ENCODE peak calls at places on chromosomes 2 and 18, in six cellular contexts. One of them, this sample, is unnamed.

GRCh38 chr2:20052872-20053281 is 1.4 kb upstream of the LAPTM4A start:
- DNase-seq in adrenal gland: peak
- DNase-seq in WTC11: no peak
- DNase-seq in left ventricle myocardium inferior: peak
- DNase-seq in Peyer's patch: peak
- DNase-seq in fibroblast of lung: peak
- DNase-seq in this sample: no peak

GRCh38 chr2:240377366-240377765 is 58.1 kb upstream of the GPC1 start:
- DNase-seq in adrenal gland: no peak
- DNase-seq in Peyer's patch: no peak
- DNase-seq in WTC11: no peak
- DNase-seq in left ventricle myocardium inferior: no peak
- DNase-seq in fibroblast of lung: peak
- DNase-seq in this sample: no peak

GRCh38 chr2:165629776-165630175 is 160.3 kb downstream of the CSRNP3 start:
- DNase-seq in left ventricle myocardium inferior: no peak
- DNase-seq in fibroblast of lung: no peak
- DNase-seq in WTC11: no peak
- DNase-seq in adrenal gland: no peak
- DNase-seq in Peyer's patch: no peak
- DNase-seq in this sample: no peak

GRCh38 chr2:171523339-171523931 is 1.2 kb downstream of the CYBRD1 start:
- DNase-seq in adrenal gland: peak
- DNase-seq in Peyer's patch: peak
- DNase-seq in fibroblast of lung: peak
- DNase-seq in WTC11: peak
- DNase-seq in left ventricle myocardium inferior: peak
- DNase-seq in this sample: peak

GRCh38 chr2:24285484-24286152 is 74.7 kb downstream of the ITSN2 start:
- DNase-seq in left ventricle myocardium inferior: no peak
- DNase-seq in adrenal gland: no peak
- DNase-seq in Peyer's patch: no peak
- DNase-seq in fibroblast of lung: no peak
- DNase-seq in WTC11: no peak
- DNase-seq in this sample: no peak

GRCh38 chr2:149627402-149627801 is 39.8 kb upstream of the MMADHC start:
- DNase-seq in fibroblast of lung: no peak
- DNase-seq in left ventricle myocardium inferior: no peak
- DNase-seq in Peyer's patch: no peak
- DNase-seq in WTC11: no peak
- DNase-seq in adrenal gland: no peak
- DNase-seq in this sample: no peak

GRCh38 chr2:187294043-187294442 is 154.0 kb downstream of the CALCRL start:
- DNase-seq in left ventricle myocardium inferior: no peak
- DNase-seq in adrenal gland: no peak
- DNase-seq in Peyer's patch: no peak
- DNase-seq in WTC11: no peak
- DNase-seq in fibroblast of lung: no peak
- DNase-seq in this sample: no peak

GRCh38 chr18:13287372-13287771 is 68.8 kb downstream of the LDLRAD4 start:
- DNase-seq in fibroblast of lung: no peak
- DNase-seq in left ventricle myocardium inferior: no peak
- DNase-seq in Peyer's patch: peak
- DNase-seq in WTC11: no peak
- DNase-seq in adrenal gland: no peak
- DNase-seq in this sample: no peak

GRCh38 chr2:205775091-205775876 is 93.0 kb downstream of the NRP2 start:
- DNase-seq in WTC11: no peak
- DNase-seq in fibroblast of lung: peak
- DNase-seq in adrenal gland: no peak
- DNase-seq in left ventricle myocardium inferior: no peak
- DNase-seq in Peyer's patch: no peak
- DNase-seq in this sample: no peak

GRCh38 chr2:30310955-30311354 is 79.6 kb downstream of the LBH start:
- DNase-seq in fibroblast of lung: no peak
- DNase-seq in WTC11: no peak
- DNase-seq in Peyer's patch: peak
- DNase-seq in adrenal gland: no peak
- DNase-seq in left ventricle myocardium inferior: no peak
- DNase-seq in this sample: no peak

GRCh38 chr2:74772071-74772470 is 61.9 kb upstream of the HK2 start:
- DNase-seq in fibroblast of lung: peak
- DNase-seq in WTC11: no peak
- DNase-seq in adrenal gland: no peak
- DNase-seq in Peyer's patch: no peak
- DNase-seq in left ventricle myocardium inferior: no peak
- DNase-seq in this sample: no peak

GRCh38 chr18:3420919-3421279 is 29.1 kb upstream of the TGIF1 start:
- DNase-seq in Peyer's patch: no peak
- DNase-seq in adrenal gland: no peak
- DNase-seq in fibroblast of lung: no peak
- DNase-seq in WTC11: no peak
- DNase-seq in left ventricle myocardium inferior: no peak
- DNase-seq in this sample: no peak

GRCh38 chr18:44732604-44733003 is 51.9 kb downstream of the SETBP1 start:
- DNase-seq in Peyer's patch: no peak
- DNase-seq in left ventricle myocardium inferior: no peak
- DNase-seq in adrenal gland: no peak
- DNase-seq in fibroblast of lung: no peak
- DNase-seq in WTC11: no peak
- DNase-seq in this sample: no peak

GRCh38 chr2:127576433-127577207 is 41.1 kb downstream of the MYO7B start:
- DNase-seq in fibroblast of lung: peak
- DNase-seq in WTC11: no peak
- DNase-seq in Peyer's patch: peak
- DNase-seq in left ventricle myocardium inferior: peak
- DNase-seq in adrenal gland: peak
- DNase-seq in this sample: peak

GRCh38 chr2:160224060-160224459 is 24.0 kb upstream of the ITGB6 start:
- DNase-seq in adrenal gland: no peak
- DNase-seq in Peyer's patch: no peak
- DNase-seq in WTC11: no peak
- DNase-seq in fibroblast of lung: peak
- DNase-seq in left ventricle myocardium inferior: no peak
- DNase-seq in this sample: no peak

GRCh38 chr2:152166633-152167032 is 8.9 kb downstream of the STAM2 start:
- DNase-seq in Peyer's patch: no peak
- DNase-seq in WTC11: no peak
- DNase-seq in left ventricle myocardium inferior: no peak
- DNase-seq in fibroblast of lung: peak
- DNase-seq in adrenal gland: no peak
- DNase-seq in this sample: no peak

GRCh38 chr18:62682396-62682795 is 32.9 kb upstream of the PHLPP1 start:
- DNase-seq in fibroblast of lung: no peak
- DNase-seq in adrenal gland: no peak
- DNase-seq in Peyer's patch: no peak
- DNase-seq in WTC11: no peak
- DNase-seq in left ventricle myocardium inferior: no peak
- DNase-seq in this sample: no peak

GRCh38 chr2:97970300-97971060 is 25.3 kb downstream of the TMEM131 start:
- DNase-seq in Peyer's patch: no peak
- DNase-seq in WTC11: no peak
- DNase-seq in adrenal gland: no peak
- DNase-seq in fibroblast of lung: no peak
- DNase-seq in left ventricle myocardium inferior: no peak
- DNase-seq in this sample: no peak

GRCh38 chr2:166494140-166494544 is at the start of gene SCN7A:
- DNase-seq in WTC11: peak
- DNase-seq in left ventricle myocardium inferior: peak
- DNase-seq in Peyer's patch: peak
- DNase-seq in fibroblast of lung: peak
- DNase-seq in adrenal gland: peak
- DNase-seq in this sample: peak

GRCh38 chr2:195937173-195937572 is 131.5 kb downstream of the DNAH7 start:
- DNase-seq in WTC11: no peak
- DNase-seq in fibroblast of lung: no peak
- DNase-seq in left ventricle myocardium inferior: no peak
- DNase-seq in adrenal gland: no peak
- DNase-seq in Peyer's patch: no peak
- DNase-seq in this sample: no peak

GRCh38 chr2:127874378-127875271 is 11.1 kb downstream of the AMMECR1L start:
- DNase-seq in left ventricle myocardium inferior: no peak
- DNase-seq in fibroblast of lung: no peak
- DNase-seq in WTC11: no peak
- DNase-seq in Peyer's patch: no peak
- DNase-seq in adrenal gland: no peak
- DNase-seq in this sample: no peak

GRCh38 chr2:218992196-218992595 is 1.0 kb downstream of the CRYBA2 start:
- DNase-seq in adrenal gland: no peak
- DNase-seq in WTC11: no peak
- DNase-seq in fibroblast of lung: no peak
- DNase-seq in Peyer's patch: no peak
- DNase-seq in left ventricle myocardium inferior: no peak
- DNase-seq in this sample: no peak

GRCh38 chr2:55425449-55425848 is 5.8 kb upstream of the CCDC88A start:
- DNase-seq in left ventricle myocardium inferior: no peak
- DNase-seq in fibroblast of lung: peak
- DNase-seq in adrenal gland: no peak
- DNase-seq in Peyer's patch: no peak
- DNase-seq in WTC11: no peak
- DNase-seq in this sample: no peak

DNA sequence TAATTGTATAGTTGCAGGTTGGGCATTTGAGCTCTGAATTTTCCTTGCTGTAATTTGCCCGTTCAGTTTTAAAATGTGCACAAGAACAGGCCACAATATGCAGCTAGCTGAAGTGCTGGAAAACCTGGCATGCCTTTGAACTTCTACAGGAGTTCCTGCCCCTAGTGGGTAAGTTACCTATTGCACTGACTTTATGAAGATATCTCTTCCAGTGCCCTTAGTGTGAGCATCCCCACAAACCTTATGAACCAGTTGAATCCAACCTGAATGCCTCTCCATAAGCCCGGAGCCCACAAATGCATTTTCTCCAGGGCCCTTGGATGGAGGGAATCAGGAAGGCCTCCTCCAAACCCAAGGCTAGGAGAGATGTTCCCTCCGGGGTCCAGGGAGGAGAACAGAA is 106.8 kb downstream of the XRCC5 start:
- DNase-seq in WTC11: no peak
- DNase-seq in fibroblast of lung: peak
- DNase-seq in left ventricle myocardium inferior: no peak
- DNase-seq in Peyer's patch: no peak
- DNase-seq in adrenal gland: no peak
- DNase-seq in this sample: no peak
- TF ChIP-seq CTCF in WTC11: peak
- TF ChIP-seq CTCF in fibroblast of lung: peak
- TF ChIP-seq CTCF in left ventricle myocardium inferior: peak
- TF ChIP-seq CTCF in Peyer's patch: no peak
- TF ChIP-seq CTCF in adrenal gland: peak
- TF ChIP-seq CTCF in this sample: peak

GRCh38 chr2:217872319-217872718 is 130.5 kb downstream of the TNS1 start:
- DNase-seq in Peyer's patch: no peak
- DNase-seq in fibroblast of lung: no peak
- DNase-seq in adrenal gland: no peak
- DNase-seq in WTC11: no peak
- DNase-seq in left ventricle myocardium inferior: no peak
- DNase-seq in this sample: no peak
- TF ChIP-seq CTCF in Peyer's patch: no peak
- TF ChIP-seq CTCF in fibroblast of lung: no peak
- TF ChIP-seq CTCF in adrenal gland: peak
- TF ChIP-seq CTCF in WTC11: no peak
- TF ChIP-seq CTCF in left ventricle myocardium inferior: no peak
- TF ChIP-seq CTCF in this sample: peak

DNA sequence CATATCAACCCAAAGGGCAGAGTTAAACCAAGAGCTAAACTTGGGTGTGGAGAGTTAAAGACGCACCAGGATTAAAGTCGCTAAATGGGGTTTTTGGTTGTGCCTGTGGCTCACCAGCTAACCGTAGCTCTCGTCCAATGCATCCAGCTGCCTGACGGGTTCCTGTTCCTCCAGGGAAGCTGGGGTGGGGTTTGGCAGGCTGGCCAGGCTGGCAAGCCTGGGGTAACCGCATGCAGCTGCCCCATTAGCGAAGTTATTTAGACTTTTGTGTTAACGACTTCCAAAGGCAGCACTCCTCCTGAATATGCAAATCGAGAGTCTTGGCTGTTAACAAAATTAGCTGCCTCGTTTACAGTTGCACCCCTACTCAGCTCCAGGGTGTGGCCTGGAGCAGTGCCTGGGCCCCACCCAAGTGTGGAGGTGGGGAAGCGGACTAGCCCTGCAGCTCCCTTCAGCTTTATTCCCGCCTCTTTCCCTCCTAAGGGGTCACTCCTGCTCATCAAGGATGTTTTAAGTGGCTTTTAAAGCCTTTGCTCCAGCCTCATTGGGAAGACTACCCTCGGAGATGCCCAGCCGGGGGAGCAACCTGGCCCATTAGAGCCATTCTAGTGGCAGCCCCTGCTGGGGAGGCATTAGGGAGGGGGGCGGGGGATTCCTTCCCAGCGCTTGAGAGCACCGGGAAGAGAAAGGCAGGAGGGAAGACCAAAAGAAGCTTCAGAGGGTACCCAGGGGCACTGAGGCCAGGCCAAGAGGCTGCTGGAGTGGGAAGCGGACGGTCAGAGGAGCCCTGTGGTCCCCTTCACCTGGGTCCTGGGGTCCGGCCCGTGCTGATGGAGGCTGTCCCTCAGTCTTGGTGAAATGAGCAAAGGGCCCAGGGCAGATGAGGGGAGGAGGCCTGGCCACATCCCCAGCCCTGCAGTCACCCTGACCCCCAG is 204.1 kb downstream of the CELF4 start:
- DNase-seq in fibroblast of lung: no peak
- DNase-seq in Peyer's patch: no peak
- DNase-seq in WTC11: no peak
- DNase-seq in left ventricle myocardium inferior: no peak
- DNase-seq in adrenal gland: no peak
- DNase-seq in this sample: no peak
- TF ChIP-seq CTCF in fibroblast of lung: no peak
- TF ChIP-seq CTCF in Peyer's patch: no peak
- TF ChIP-seq CTCF in WTC11: no peak
- TF ChIP-seq CTCF in left ventricle myocardium inferior: no peak
- TF ChIP-seq CTCF in adrenal gland: no peak
- TF ChIP-seq CTCF in this sample: no peak

DNA sequence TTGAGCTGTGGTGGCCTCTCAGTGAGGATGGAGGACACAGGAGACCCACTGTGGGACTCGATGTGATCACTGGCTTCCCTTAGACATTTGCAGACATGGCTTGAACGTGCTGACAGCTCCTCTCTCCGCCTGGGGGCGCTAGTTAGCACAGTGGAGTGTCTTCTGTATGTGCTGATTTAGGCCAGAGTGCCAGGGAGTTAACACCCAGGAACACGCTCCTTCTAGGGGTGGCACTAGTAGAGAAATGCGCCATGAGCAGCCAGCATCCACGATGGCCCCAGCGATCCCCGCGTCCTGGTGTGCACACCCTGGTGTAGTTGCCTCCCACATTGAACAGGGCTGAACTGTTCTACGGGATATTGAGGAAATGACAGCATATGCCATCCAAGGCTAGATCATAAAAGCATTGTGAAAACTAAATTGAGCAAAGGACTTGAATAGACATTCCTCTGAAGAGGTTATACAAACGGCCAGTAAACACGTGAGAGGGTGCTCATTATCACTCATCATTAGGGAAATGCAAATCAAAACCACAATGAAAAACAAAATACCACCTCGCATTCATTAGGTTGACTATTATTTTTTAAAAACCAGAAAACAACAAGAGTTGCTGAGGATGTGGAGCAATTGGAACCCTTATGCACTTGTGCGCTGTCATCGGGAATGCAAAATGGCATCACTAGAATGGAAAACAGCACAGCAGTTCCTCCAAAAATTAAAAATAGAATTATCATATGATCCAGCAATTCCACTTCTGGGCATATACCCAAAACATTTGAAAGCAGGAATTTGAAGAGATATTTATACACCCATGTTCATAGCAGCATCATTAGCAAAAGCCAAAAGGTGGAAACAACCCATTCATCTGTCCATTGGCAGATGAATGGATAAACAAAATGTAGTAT is 11.6 kb upstream of the NMUR1 start:
- DNase-seq in fibroblast of lung: no peak
- DNase-seq in adrenal gland: no peak
- DNase-seq in WTC11: peak
- DNase-seq in Peyer's patch: no peak
- DNase-seq in left ventricle myocardium inferior: no peak
- DNase-seq in this sample: peak
- TF ChIP-seq CTCF in fibroblast of lung: no peak
- TF ChIP-seq CTCF in adrenal gland: no peak
- TF ChIP-seq CTCF in WTC11: peak
- TF ChIP-seq CTCF in Peyer's patch: no peak
- TF ChIP-seq CTCF in left ventricle myocardium inferior: no peak
- TF ChIP-seq CTCF in this sample: no peak